ENCODE peak calls at places on chromosomes 4 and X, in eight cellular contexts. S, H, I, Z, F, L, B and J are unnamed samples.

GRCh38 chrX:153381684-153382532 is 19.2 kb downstream of the PNMA6E start:
- DNase-seq in S (peak), L (peak), I (peak), F (peak), Z (no peak), B (peak), H (peak), J (peak)

GRCh38 chr4:1603413-1604135 is 80.5 kb downstream of the FAM53A start:
- DNase-seq in B (no peak), F (no peak), S (no peak), I (no peak), Z (no peak), L (no peak), H (no peak), J (no peak)

GRCh38 chrX:23598561-23598960 is 68.7 kb upstream of the PRDX4 start:
- DNase-seq in B (no peak), Z (no peak), H (no peak), I (no peak), F (no peak), L (no peak), S (no peak), J (no peak)

GRCh38 chrX:15299945-15300851 is 15.2 kb downstream of the ASB11 start:
- DNase-seq in I (peak), L (peak), F (no peak), Z (no peak), B (no peak), H (peak), S (no peak), J (peak)

GRCh38 chrX:40544343-40545250 is 36.2 kb upstream of the ATP6AP2 start:
- DNase-seq in B (no peak), F (no peak), I (peak), L (no peak), S (no peak), Z (no peak), H (no peak), J (no peak)

GRCh38 chrX:11944486-11944885 is 186.4 kb downstream of the MSL3 start:
- DNase-seq in Z (peak), L (peak), F (no peak), S (no peak), H (peak), B (no peak), I (peak), J (peak)

GRCh38 chrX:150372280-150372679 is 9.2 kb downstream of the MAMLD1 start:
- DNase-seq in H (no peak), B (no peak), I (no peak), Z (no peak), F (no peak), S (no peak), L (no peak), J (no peak)

GRCh38 chr4:10691651-10692050 is 7.1 kb upstream of the CLNK start:
- DNase-seq in Z (no peak), S (no peak), B (no peak), H (no peak), L (no peak), I (no peak), F (no peak), J (no peak)

GRCh38 chr4:150950657-150951056 is 64.4 kb downstream of the LRBA start:
- DNase-seq in S (no peak), I (no peak), Z (no peak), B (no peak), F (no peak), H (no peak), L (no peak), J (no peak)

GRCh38 chr4:26346203-26346620 is 25.4 kb downstream of the RBPJ start:
- DNase-seq in I (no peak), H (peak), Z (no peak), B (no peak), S (no peak), F (no peak), L (peak), J (peak)

GRCh38 chr4:95610170-95610569 is 61.4 kb upstream of the UNC5C start:
- DNase-seq in F (no peak), Z (no peak), S (no peak), L (no peak), H (no peak), I (no peak), B (no peak), J (no peak)

GRCh38 chrX:12825801-12826200 is 34.6 kb downstream of the PRPS2 start:
- DNase-seq in H (peak), I (peak), S (no peak), B (no peak), Z (no peak), L (peak), F (no peak), J (no peak)

GRCh38 chr4:86481429-86481828 is 112.7 kb upstream of the PTPN13 start:
- DNase-seq in L (no peak), F (no peak), Z (no peak), S (no peak), B (no peak), H (no peak), I (no peak), J (no peak)

GRCh38 chr4:16684083-16684482 is 214.4 kb downstream of the LDB2 start:
- DNase-seq in Z (no peak), F (peak), S (no peak), L (no peak), B (no peak), H (peak), I (peak), J (peak)

GRCh38 chr4:95219109-95219508 is 329.7 kb downstream of the UNC5C start:
- DNase-seq in B (no peak), H (peak), I (no peak), Z (no peak), F (no peak), S (no peak), L (no peak), J (peak)

GRCh38 chr4:183746305-183747229 is 87.5 kb downstream of the TRAPPC11 start:
- DNase-seq in S (no peak), I (no peak), F (no peak), L (peak), B (no peak), Z (no peak), H (no peak), J (no peak)

GRCh38 chrX:115233497-115234219 is at the start of gene LRCH2:
- DNase-seq in S (peak), B (no peak), L (no peak), H (peak), F (no peak), Z (no peak), I (peak), J (no peak)

GRCh38 chr4:113941836-113942235 is 37.6 kb downstream of the ARSJ start:
- DNase-seq in B (no peak), I (no peak), H (no peak), F (no peak), Z (no peak), L (no peak), S (no peak), J (no peak)

GRCh38 chr4:123304151-123305021 is 92.2 kb upstream of the SPRY1 start:
- DNase-seq in B (no peak), I (no peak), S (no peak), Z (no peak), F (no peak), L (no peak), H (no peak), J (no peak)

GRCh38 chr4:145487626-145488025 is 6.0 kb downstream of the SMAD1 start:
- DNase-seq in L (no peak), I (no peak), F (no peak), Z (no peak), B (no peak), H (no peak), S (no peak), J (no peak)

GRCh38 chr4:153064571-153064970 is 128.4 kb downstream of the FHDC1 start:
- DNase-seq in F (no peak), S (no peak), H (no peak), Z (no peak), L (no peak), I (no peak), B (no peak), J (no peak)

GRCh38 chr4:5827108-5828004 is 65.5 kb downstream of the CRMP1 start:
- DNase-seq in I (no peak), B (no peak), H (peak), S (no peak), L (no peak), Z (no peak), F (no peak), J (peak)

GRCh38 chrX:663841-664240 is 33.2 kb downstream of the SHOX start:
- DNase-seq in B (no peak), I (no peak), H (no peak), S (no peak), Z (no peak), F (no peak), L (no peak), J (no peak)

GRCh38 chr4:121696140-121696640 is 590 bp downstream of the ANXA5 start:
- DNase-seq in H (peak), F (no peak), S (peak), Z (no peak), I (peak), L (peak), B (peak), J (peak)

GRCh38 chrX:120476714-120477113 is 7.6 kb upstream of the LAMP2 start:
- DNase-seq in H (no peak), L (no peak), B (no peak), S (no peak), F (no peak), Z (no peak), I (no peak), J (no peak)

GRCh38 chr4:80209302-80209701 is 12.0 kb downstream of the PRDM8 start:
- DNase-seq in L (no peak), H (no peak), Z (no peak), I (no peak), S (no peak), F (no peak), B (no peak), J (no peak)

GRCh38 chr4:88457307-88458090 is 580 bp downstream of the HERC5 start:
- DNase-seq in F (no peak), B (peak), Z (peak), I (no peak), H (peak), L (peak), S (peak), J (peak)

GRCh38 chrX:68902706-68903105 is 73.9 kb downstream of the EFNB1 start:
- DNase-seq in S (no peak), B (no peak), L (no peak), I (no peak), Z (no peak), H (no peak), F (no peak), J (no peak)

GRCh38 chrX:22424919-22425318 is 152.2 kb downstream of the CBLL2 start:
- DNase-seq in Z (no peak), L (no peak), B (no peak), H (no peak), I (no peak), F (no peak), S (no peak), J (no peak)

GRCh38 chr4:10326075-10326474 is 131.2 kb downstream of the ZNF518B start:
- DNase-seq in H (no peak), S (no peak), L (no peak), I (no peak), Z (no peak), F (no peak), B (no peak), J (no peak)

GRCh38 chrX:14529288-14529989 is at the start of gene GLRA2:
- DNase-seq in S (peak), B (no peak), H (no peak), L (peak), Z (no peak), F (no peak), I (peak), J (peak)

GRCh38 chr4:7422898-7423180 is 11.9 kb downstream of the PSAPL1 start:
- DNase-seq in Z (no peak), I (no peak), B (no peak), L (no peak), F (no peak), S (peak), H (no peak), J (no peak)

GRCh38 chr4:95546866-95547707 is 1.7 kb downstream of the UNC5C start:
- DNase-seq in I (no peak), H (no peak), Z (no peak), F (no peak), S (no peak), L (no peak), B (no peak), J (no peak)

GRCh38 chr4:126354784-126355183 is 1040.0 kb downstream of the FAT4 start:
- DNase-seq in B (no peak), S (no peak), Z (no peak), L (no peak), H (no peak), F (no peak), I (no peak), J (no peak)

GRCh38 chr4:146943691-146944375 is 1.8 kb downstream of the TTC29 start:
- DNase-seq in Z (no peak), B (no peak), I (peak), S (no peak), L (no peak), H (no peak), F (no peak), J (no peak)

GRCh38 chr4:100076753-100077152 is 113.5 kb downstream of the DDIT4L start:
- DNase-seq in F (no peak), H (no peak), I (no peak), Z (no peak), B (no peak), L (no peak), S (no peak), J (no peak)

GRCh38 chr4:9996319-9997110 is 24.8 kb downstream of the SLC2A9 start:
- DNase-seq in H (no peak), F (no peak), Z (no peak), L (no peak), B (no peak), S (no peak), I (no peak), J (peak)

GRCh38 chr4:6509587-6509986 is 37.2 kb upstream of the PPP2R2C start:
- DNase-seq in I (no peak), B (no peak), L (no peak), H (no peak), Z (peak), F (no peak), S (peak), J (no peak)

GRCh38 chr4:116358633-116359222 is 726.6 kb downstream of the TRAM1L1 start:
- DNase-seq in S (no peak), B (peak), L (peak), F (no peak), Z (peak), H (peak), I (peak), J (peak)

GRCh38 chrX:102697506-102697905 is 14.7 kb upstream of the GPRASP2 start:
- DNase-seq in S (no peak), L (no peak), I (peak), Z (no peak), B (no peak), H (no peak), F (no peak), J (peak)